ENCODE peak calls at places on chromosomes 3 and 15, in eight cellular contexts. H is heart right ventricle, W is H54, S is posterior cingulate gyrus, U is mucosa of gallbladder, P is natural killer cell, C is AG04450, Z is astrocyte of the spinal cord. G is an unnamed sample.

GRCh38 chr3:32340039-32340438 is 51.6 kb upstream of the CMTM7 start:
- DNase-seq in H (peak), W (no peak), S (no peak), U (peak), P (no peak), C (no peak), Z (peak), G (no peak)

GRCh38 chr3:134445631-134446030 is 40.2 kb downstream of the ANAPC13 start:
- DNase-seq in H (peak), W (no peak), S (no peak), U (peak), P (no peak), C (no peak), Z (peak), G (no peak)

GRCh38 chr15:87846746-87847145 is 409.8 kb downstream of the NTRK3 start:
- DNase-seq in H (no peak), W (no peak), S (no peak), U (no peak), P (no peak), C (no peak), Z (no peak), G (no peak)

GRCh38 chr15:99437315-99438221 is 128.2 kb upstream of the MEF2A start:
- DNase-seq in H (no peak), W (no peak), S (no peak), U (no peak), P (peak), C (no peak), Z (no peak), G (no peak)

GRCh38 chr3:45688194-45688881 is 858 bp upstream of the SACM1L start:
- DNase-seq in H (no peak), W (no peak), S (peak), U (no peak), P (peak), C (no peak), Z (no peak), G (peak)

GRCh38 chr3:23452408-23452807 is 249.3 kb downstream of the UBE2E2 start:
- DNase-seq in H (no peak), W (no peak), S (no peak), U (no peak), P (no peak), C (no peak), Z (no peak), G (no peak)

GRCh38 chr15:37099321-37100108 is 834 bp downstream of the MEIS2 start:
- DNase-seq in H (no peak), W (peak), S (no peak), U (peak), P (no peak), C (no peak), Z (peak), G (no peak)

GRCh38 chr3:11143476-11143875 is 10.8 kb upstream of the HRH1 start:
- DNase-seq in H (no peak), W (no peak), S (no peak), U (no peak), P (no peak), C (no peak), Z (no peak), G (no peak)

GRCh38 chr3:88301273-88302002 is 151.7 kb downstream of the C3orf38 start:
- DNase-seq in H (no peak), W (no peak), S (no peak), U (no peak), P (no peak), C (no peak), Z (peak), G (no peak)

GRCh38 chr3:41867533-41867932 is 94.4 kb downstream of the ULK4 start:
- DNase-seq in H (no peak), W (no peak), S (no peak), U (no peak), P (no peak), C (no peak), Z (no peak), G (no peak)

GRCh38 chr3:158532099-158532734 is 38.8 kb upstream of the MLF1 start:
- DNase-seq in H (no peak), W (no peak), S (no peak), U (no peak), P (no peak), C (peak), Z (peak), G (no peak)

GRCh38 chr15:76012021-76012551 is at the start of gene NRG4:
- DNase-seq in H (no peak), W (no peak), S (no peak), U (no peak), P (no peak), C (no peak), Z (no peak), G (no peak)

GRCh38 chr3:197490098-197490497 is 65.7 kb downstream of the BDH1 start:
- DNase-seq in H (no peak), W (peak), S (no peak), U (no peak), P (no peak), C (no peak), Z (peak), G (no peak)

GRCh38 chr3:65265942-65266341 is 578.1 kb upstream of the ADAMTS9 start:
- DNase-seq in H (no peak), W (no peak), S (no peak), U (no peak), P (no peak), C (no peak), Z (peak), G (no peak)

GRCh38 chr3:190532626-190533155 is 18.8 kb downstream of the IL1RAP start:
- DNase-seq in H (no peak), W (no peak), S (no peak), U (no peak), P (no peak), C (no peak), Z (no peak), G (no peak)

GRCh38 chr15:69623521-69624513 is 171.2 kb downstream of the RPLP1 start:
- DNase-seq in H (peak), W (no peak), S (no peak), U (no peak), P (no peak), C (no peak), Z (no peak), G (no peak)

GRCh38 chr3:30596161-30596560 is 10.2 kb upstream of the TGFBR2 start:
- DNase-seq in H (no peak), W (no peak), S (no peak), U (no peak), P (no peak), C (no peak), Z (no peak), G (no peak)

GRCh38 chr15:52652984-52653383 is 26.2 kb downstream of the ATOSA start:
- DNase-seq in H (no peak), W (no peak), S (no peak), U (no peak), P (no peak), C (peak), Z (peak), G (no peak)

GRCh38 chr3:52523386-52524257 is 10.0 kb downstream of the NT5DC2 start:
- DNase-seq in H (no peak), W (no peak), S (no peak), U (no peak), P (no peak), C (no peak), Z (peak), G (no peak)

GRCh38 chr3:21750291-21750690 is 719 bp downstream of the ZNF385D start:
- DNase-seq in H (no peak), W (no peak), S (no peak), U (no peak), P (no peak), C (no peak), Z (peak), G (no peak)

GRCh38 chr15:64092864-64093626 is 593 bp downstream of the CIAO2A start:
- DNase-seq in H (peak), W (peak), S (peak), U (peak), P (peak), C (no peak), Z (peak), G (peak)

GRCh38 chr3:186700267-186700666 is 16.9 kb upstream of the KNG1 start:
- DNase-seq in H (no peak), W (no peak), S (no peak), U (no peak), P (no peak), C (no peak), Z (no peak), G (no peak)

GRCh38 chr3:130835483-130835882 is 58.4 kb upstream of the ATP2C1 start:
- DNase-seq in H (no peak), W (no peak), S (no peak), U (peak), P (no peak), C (no peak), Z (no peak), G (no peak)

GRCh38 chr15:34855893-34856292 is 60.5 kb upstream of the ACTC1 start:
- DNase-seq in H (peak), W (peak), S (peak), U (no peak), P (no peak), C (no peak), Z (peak), G (no peak)

GRCh38 chr3:112687214-112687613 is 46.3 kb upstream of the CCDC80 start:
- DNase-seq in H (no peak), W (no peak), S (no peak), U (no peak), P (no peak), C (no peak), Z (no peak), G (no peak)

GRCh38 chr3:9397911-9398714 is 698 bp downstream of the SETD5 start:
- DNase-seq in H (peak), W (no peak), S (peak), U (peak), P (peak), C (no peak), Z (peak), G (peak)

GRCh38 chr3:113287111-113287817 is 75.9 kb downstream of the BOC start:
- DNase-seq in H (no peak), W (peak), S (no peak), U (no peak), P (no peak), C (peak), Z (peak), G (no peak)

GRCh38 chr15:69414702-69415161 is 583 bp downstream of the KIF23 start:
- DNase-seq in H (no peak), W (peak), S (no peak), U (peak), P (no peak), C (peak), Z (peak), G (no peak)

GRCh38 chr15:52349062-52349700 is 53.6 kb upstream of the MYO5C start:
- DNase-seq in H (no peak), W (no peak), S (no peak), U (no peak), P (no peak), C (no peak), Z (no peak), G (no peak)

GRCh38 chr15:90261811-90262210 is 3.7 kb upstream of the NGRN start:
- DNase-seq in H (no peak), W (no peak), S (no peak), U (no peak), P (no peak), C (no peak), Z (peak), G (no peak)

GRCh38 chr3:171007316-171007715 is 19.2 kb downstream of the SLC2A2 start:
- DNase-seq in H (no peak), W (no peak), S (no peak), U (no peak), P (no peak), C (no peak), Z (no peak), G (no peak)

GRCh38 chr3:5489536-5489935 is 302.0 kb downstream of the EDEM1 start:
- DNase-seq in H (no peak), W (no peak), S (no peak), U (peak), P (no peak), C (no peak), Z (no peak), G (no peak)

GRCh38 chr3:141000027-141000663 is 51.0 kb upstream of the SPSB4 start:
- DNase-seq in H (peak), W (peak), S (peak), U (peak), P (no peak), C (peak), Z (peak), G (peak)

GRCh38 chr15:91126080-91126479 is 26.0 kb downstream of the SV2B start:
- DNase-seq in H (no peak), W (no peak), S (no peak), U (no peak), P (no peak), C (no peak), Z (no peak), G (peak)

GRCh38 chr15:80846416-80846815 is 67.2 kb downstream of the CEMIP start:
- DNase-seq in H (no peak), W (no peak), S (no peak), U (no peak), P (no peak), C (no peak), Z (no peak), G (no peak)

GRCh38 chr3:56379723-56380287 is 88.5 kb downstream of the ERC2 start:
- DNase-seq in H (no peak), W (no peak), S (no peak), U (no peak), P (no peak), C (no peak), Z (no peak), G (no peak)

GRCh38 chr15:91070872-91071271 is 29.2 kb upstream of the SV2B start:
- DNase-seq in H (no peak), W (no peak), S (no peak), U (no peak), P (no peak), C (no peak), Z (no peak), G (no peak)

GRCh38 chr15:43463542-43463941 is 29.4 kb downstream of the TP53BP1 start:
- DNase-seq in H (no peak), W (no peak), S (no peak), U (no peak), P (no peak), C (no peak), Z (peak), G (no peak)

GRCh38 chr15:77144492-77145070 is 73.7 kb upstream of the TSPAN3 start:
- DNase-seq in H (no peak), W (peak), S (no peak), U (no peak), P (no peak), C (peak), Z (peak), G (no peak)